ENCODE peak calls at places on chromosome 9, in five cellular contexts. P is GM12864; L is AG20443; I is T-helper 1 cell; J is activated CD8-positive, alpha-beta memory T cell treated with anti-CD3 and anti-CD28 coated beads, Interleukin-2, amount 50 U/mL, for 48 hours. F is an unnamed sample.

GRCh38 chr9:91896096-91896495 is 53.9 kb downstream of the ROR2 start:
- DNase-seq in I (no peak), J (no peak), P (no peak), L (no peak), F (no peak)

GRCh38 chr9:76018244-76018643 is 127.8 kb downstream of the PCSK5 start:
- DNase-seq in P (no peak), J (no peak), L (no peak), I (no peak), F (no peak)

GRCh38 chr9:6054280-6055099 is 39.1 kb upstream of the RANBP6 start:
- DNase-seq in J (peak; percentile 68), I (peak; percentile 38), L (peak; percentile 71), P (peak; percentile 48), F (peak; percentile 75)

GRCh38 chr9:757246-757881 is 84.1 kb upstream of the DMRT1 start:
- DNase-seq in P (no peak), J (no peak), I (no peak), L (peak; percentile 69), F (peak; percentile 67)

GRCh38 chr9:70954126-70954525 is 167.3 kb downstream of the TRPM3 start:
- DNase-seq in P (no peak), J (no peak), I (no peak), L (peak; percentile 86), F (peak; percentile 86)

GRCh38 chr9:16744386-16744785 is 126.1 kb downstream of the BNC2 start:
- DNase-seq in J (no peak), L (peak; percentile 26), I (no peak), P (no peak), F (no peak)

GRCh38 chr9:27655454-27655853 is 82.2 kb upstream of the C9orf72 start:
- DNase-seq in P (no peak), I (no peak), J (no peak), L (no peak), F (no peak)

GRCh38 chr9:122402403-122403268 is 31.8 kb downstream of the PTGS1 start:
- DNase-seq in J (peak; percentile 59), L (peak; percentile 89), P (no peak), I (no peak), F (peak; percentile 83)

GRCh38 chr9:72145733-72146132 is 3.5 kb upstream of the GDA start:
- DNase-seq in L (no peak), J (no peak), P (no peak), I (no peak), F (no peak)

GRCh38 chr9:10661376-10661775 is 48.6 kb upstream of the PTPRD start:
- DNase-seq in P (no peak), J (no peak), I (no peak), L (no peak), F (no peak)